ENCODE peak calls at places on chromosomes 16 and 17, in seven cellular contexts. K is endothelial cell; X is omental fat pad; B is CD8-positive, alpha-beta T cell; D is epithelial cell of proximal tubule; A is DND-41; W is progenitor cell of endocrine pancreas. I is an unnamed sample.

GRCh38 chr17:50598487-50598886 is 36.2 kb upstream of the ABCC3 start:
- DNase-seq in K (no peak), X (no peak), B (no peak), D (no peak), A (no peak), W (no peak), I (no peak)

GRCh38 chr16:49513040-49513439 is 139.4 kb downstream of the C16orf78 start:
- DNase-seq in K (no peak), X (no peak), B (no peak), D (no peak), A (peak), W (no peak), I (no peak)

GRCh38 chr17:63955791-63956190 is 16.9 kb downstream of the SCN4A start:
- DNase-seq in K (no peak), X (no peak), B (no peak), D (no peak), A (no peak), W (no peak), I (no peak)

GRCh38 chr16:4837733-4838501 is 9.2 kb downstream of the GLYR1 start:
- DNase-seq in K (no peak), X (no peak), B (no peak), D (no peak), A (no peak), W (no peak), I (no peak)

GRCh38 chr16:56547120-56547948 is 17.5 kb upstream of the MT4 start:
- DNase-seq in K (no peak), X (no peak), B (no peak), D (no peak), A (no peak), W (no peak), I (no peak)

GRCh38 chr16:75620326-75621169 is 2.5 kb downstream of the ADAT1 start:
- DNase-seq in K (no peak), X (no peak), B (peak), D (no peak), A (no peak), W (no peak), I (no peak)

GRCh38 chr16:27221576-27222498 is 18.5 kb downstream of the KDM8 start:
- DNase-seq in K (no peak), X (no peak), B (no peak), D (no peak), A (no peak), W (no peak), I (no peak)

GRCh38 chr16:78538919-78539318 is 439.5 kb downstream of the WWOX start:
- DNase-seq in K (no peak), X (no peak), B (no peak), D (no peak), A (no peak), W (no peak), I (no peak)

GRCh38 chr16:9919460-9919859 is 262.8 kb downstream of the GRIN2A start:
- DNase-seq in K (no peak), X (no peak), B (no peak), D (no peak), A (no peak), W (no peak), I (no peak)

GRCh38 chr16:72927199-72928088 is 120.5 kb downstream of the ZFHX3 start:
- DNase-seq in K (no peak), X (no peak), B (no peak), D (no peak), A (peak), W (no peak), I (no peak)

GRCh38 chr17:8152112-8152775 is at the start of gene PER1:
- DNase-seq in K (peak), X (peak), B (peak), D (peak), A (peak), W (peak), I (peak)

GRCh38 chr16:64900517-64900916 is 221.3 kb downstream of the CDH11 start:
- DNase-seq in K (no peak), X (no peak), B (no peak), D (no peak), A (no peak), W (no peak), I (no peak)

GRCh38 chr16:56401482-56401881 is 23.9 kb downstream of the AMFR start:
- DNase-seq in K (peak), X (no peak), B (no peak), D (no peak), A (no peak), W (no peak), I (no peak)

GRCh38 chr17:31494259-31495048 is 103.0 kb downstream of the RAB11FIP4 start:
- DNase-seq in K (no peak), X (no peak), B (peak), D (no peak), A (no peak), W (no peak), I (no peak)

GRCh38 chr17:3015890-3016289 is 47.5 kb downstream of the OR1D5 start:
- DNase-seq in K (no peak), X (no peak), B (no peak), D (no peak), A (no peak), W (no peak), I (no peak)

GRCh38 chr17:74964246-74964761 is 8.3 kb downstream of the HID1 start:
- DNase-seq in K (no peak), X (no peak), B (no peak), D (no peak), A (no peak), W (no peak), I (no peak)

GRCh38 chr17:41910701-41911391 is 7.9 kb downstream of the ACLY start:
- DNase-seq in K (no peak), X (no peak), B (no peak), D (peak), A (no peak), W (no peak), I (no peak)

GRCh38 chr17:21363776-21364642 is 12.1 kb upstream of the KCNJ12 start:
- DNase-seq in K (no peak), X (no peak), B (no peak), D (no peak), A (no peak), W (no peak), I (no peak)

GRCh38 chr17:48579738-48580543 is 1.8 kb upstream of the HOXB4 start:
- DNase-seq in K (no peak), X (no peak), B (no peak), D (no peak), A (no peak), W (no peak), I (no peak)

GRCh38 chr17:69477204-69477899 is 62.9 kb downstream of the MAP2K6 start:
- DNase-seq in K (no peak), X (no peak), B (no peak), D (no peak), A (no peak), W (no peak), I (no peak)

GRCh38 chr16:71296584-71297133 is 7.5 kb upstream of the CMTR2 start:
- DNase-seq in K (no peak), X (no peak), B (no peak), D (no peak), A (no peak), W (no peak), I (no peak)

GRCh38 chr16:58301052-58301451 is 6.2 kb upstream of the PRSS54 start:
- DNase-seq in K (no peak), X (no peak), B (no peak), D (no peak), A (no peak), W (no peak), I (no peak)

GRCh38 chr16:58299757-58300349 is 5.0 kb upstream of the PRSS54 start:
- DNase-seq in K (peak), X (no peak), B (no peak), D (no peak), A (peak), W (no peak), I (no peak)
- TF ChIP-seq CTCF in K (peak), X (no peak), B (peak), D (peak), A (peak), W (peak), I (peak)

DNA sequence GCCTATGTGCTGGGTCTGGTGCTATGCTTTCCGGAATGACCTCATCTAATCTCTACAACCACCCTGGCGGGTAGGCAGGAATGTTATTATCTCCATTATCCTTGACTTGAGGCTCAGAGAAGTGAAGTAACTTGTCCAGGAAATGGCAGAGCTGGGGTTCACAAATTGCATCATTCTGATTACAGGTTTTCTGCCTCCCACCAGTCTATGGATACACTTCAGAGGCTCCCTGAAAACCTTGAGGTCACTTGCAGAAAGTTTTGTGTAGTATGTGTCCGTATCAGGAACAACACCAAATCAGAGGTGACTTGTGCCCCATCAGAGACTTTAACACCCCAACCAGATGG is 19.1 kb downstream of the NOD2 start:
- DNase-seq in K (no peak), X (no peak), B (no peak), D (no peak), A (no peak), W (no peak), I (no peak)
- TF ChIP-seq CTCF in K (no peak), X (no peak), B (no peak), D (no peak), A (no peak), W (no peak), I (no peak)

GRCh38 chr16:68843482-68844210 is at the start of gene TANGO6:
- DNase-seq in K (peak), X (peak), B (peak), D (no peak), A (peak), W (peak), I (no peak)
- TF ChIP-seq CTCF in K (no peak), X (no peak), B (no peak), D (peak), A (peak), W (peak), I (peak)

GRCh38 chr17:17552351-17553216 is 38.9 kb downstream of the PEMT start:
- DNase-seq in K (no peak), X (no peak), B (no peak), D (no peak), A (no peak), W (no peak), I (no peak)
- TF ChIP-seq CTCF in K (no peak), X (no peak), B (no peak), D (no peak), A (no peak), W (no peak), I (no peak)

DNA sequence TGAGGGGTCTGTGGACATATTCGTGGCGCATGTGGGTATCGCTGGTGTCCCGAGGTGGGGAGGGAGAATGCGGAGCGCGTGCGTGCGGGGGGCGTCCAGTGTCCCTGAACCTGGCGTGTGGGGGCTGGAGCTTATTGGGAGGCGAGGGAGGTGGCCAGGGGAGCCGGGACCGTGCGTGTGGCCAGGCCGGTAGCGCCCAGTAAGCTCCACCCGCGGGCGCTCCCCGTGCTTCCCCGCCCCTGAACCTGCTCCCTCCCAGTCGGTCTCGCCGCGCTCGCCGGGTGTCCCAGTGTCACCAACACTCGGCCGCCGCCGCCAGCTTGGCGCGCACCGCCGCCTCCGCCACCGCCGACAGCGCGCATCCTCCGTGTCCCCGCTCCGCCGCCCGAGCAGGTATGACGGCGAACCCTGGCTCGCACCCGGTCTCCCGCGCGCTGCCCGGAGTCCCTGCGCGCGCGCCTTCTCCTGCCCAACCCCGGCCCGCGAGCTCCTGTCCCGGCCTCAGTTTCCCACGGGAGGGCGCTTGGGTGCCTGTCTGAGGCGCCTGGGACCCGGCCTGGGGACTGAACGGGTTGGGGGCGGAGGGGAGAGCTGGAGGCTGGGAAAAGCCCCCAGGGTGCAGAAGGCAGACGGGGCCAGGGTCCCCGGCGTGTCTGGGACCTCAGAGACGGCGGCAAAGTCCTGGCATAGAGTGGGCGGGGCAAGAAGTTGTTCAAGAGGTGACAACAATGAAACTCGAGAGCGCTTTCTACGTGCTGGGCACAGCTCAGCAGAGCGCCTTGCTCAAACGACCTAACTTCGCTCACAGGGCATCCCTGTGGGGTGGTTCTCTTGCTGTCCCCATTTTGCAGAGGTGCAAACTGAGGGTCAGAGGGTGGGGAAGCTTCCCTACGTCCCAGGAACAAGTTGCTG is at the start of gene SCNN1B:
- DNase-seq in K (peak), X (no peak), B (no peak), D (no peak), A (no peak), W (peak), I (no peak)
- TF ChIP-seq CTCF in K (no peak), X (no peak), B (no peak), D (no peak), A (no peak), W (no peak), I (no peak)

DNA sequence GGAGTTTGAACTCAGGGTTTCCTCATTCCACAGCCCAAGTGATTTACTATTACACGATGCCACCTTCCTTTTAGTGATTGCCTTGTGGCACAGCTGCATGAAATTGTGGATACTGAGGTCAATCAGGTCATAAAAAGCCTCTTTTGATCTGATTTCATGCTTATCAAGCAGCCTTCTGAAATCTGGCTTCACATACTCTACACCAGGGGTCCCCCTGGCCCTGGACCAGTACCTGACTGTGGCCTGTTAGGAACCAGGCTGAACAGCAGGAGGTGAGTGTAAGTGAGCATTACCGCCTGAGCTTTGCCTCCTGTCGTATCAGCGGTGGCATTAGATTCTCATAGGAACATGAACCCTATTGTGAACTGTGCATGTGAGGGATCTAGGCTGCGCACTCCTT is 13.8 kb downstream of the SLFN5 start:
- DNase-seq in K (no peak), X (no peak), B (no peak), D (no peak), A (no peak), W (no peak), I (no peak)
- TF ChIP-seq CTCF in K (no peak), X (no peak), B (no peak), D (no peak), A (no peak), W (peak), I (no peak)

GRCh38 chr17:43171761-43172487 is 910 bp downstream of the NBR1 start:
- DNase-seq in K (peak), X (no peak), B (no peak), D (peak), A (peak), W (no peak), I (no peak)
- TF ChIP-seq CTCF in K (no peak), X (no peak), B (no peak), D (peak), A (peak), W (peak), I (peak)

DNA sequence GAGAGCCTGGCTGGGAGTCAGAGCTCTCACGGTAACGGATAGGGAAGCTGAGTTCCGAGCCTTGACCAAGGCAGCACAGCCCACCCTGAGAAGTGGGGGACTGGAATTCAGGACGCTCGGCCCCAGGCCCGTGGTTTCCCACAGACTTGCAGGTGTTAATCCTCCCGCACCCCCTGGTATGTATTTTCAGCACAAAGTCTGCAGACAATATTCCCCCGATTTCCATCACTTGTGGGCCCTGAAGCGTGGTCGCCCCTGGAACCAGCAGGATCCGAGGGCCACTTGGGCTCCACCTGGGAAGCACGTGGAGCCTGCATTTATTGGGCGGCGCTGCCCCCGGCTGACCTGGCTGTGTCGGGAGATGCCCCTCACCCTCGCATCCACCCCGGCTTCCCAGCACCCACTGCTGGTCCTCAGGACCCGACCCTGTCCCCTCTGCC is 60.2 kb downstream of the WSB1 start:
- DNase-seq in K (no peak), X (no peak), B (no peak), D (no peak), A (no peak), W (no peak), I (no peak)
- TF ChIP-seq CTCF in K (peak), X (no peak), B (no peak), D (no peak), A (no peak), W (no peak), I (no peak)

GRCh38 chr16:66044089-66044488 is 322.4 kb upstream of the CDH5 start:
- DNase-seq in K (no peak), X (no peak), B (no peak), D (no peak), A (no peak), W (no peak), I (no peak)
- TF ChIP-seq CTCF in K (no peak), X (no peak), B (no peak), D (no peak), A (no peak), W (no peak), I (no peak)